ENCODE peak calls at places on chromosomes 6 and 20, in eight cellular contexts. O is right cardiac atrium, X is stomach, L is brain microvascular endothelial cell, W is right lobe of liver, F is tibial artery, Q is pancreas, P is endodermal cell. B is an unnamed sample.

GRCh38 chr20:44837949-44838348 is 27.6 kb upstream of the RIMS4 start:
- DNase-seq in Q (no peak), P (no peak), F (no peak), W (no peak), X (no peak), O (no peak), L (no peak), B (no peak)

GRCh38 chr20:5779071-5779470 is 28.9 kb downstream of the SHLD1 start:
- DNase-seq in F (no peak), P (no peak), L (no peak), Q (no peak), W (no peak), X (no peak), O (no peak), B (no peak)

GRCh38 chr20:13289031-13289430 is 68.0 kb downstream of the ISM1 start:
- DNase-seq in P (no peak), Q (no peak), F (no peak), O (no peak), W (no peak), X (no peak), L (no peak), B (no peak)

GRCh38 chr6:146902846-146903245 is 301.4 kb upstream of the STXBP5 start:
- DNase-seq in L (no peak), W (no peak), P (no peak), X (no peak), F (no peak), O (no peak), Q (no peak), B (no peak)

GRCh38 chr6:25295651-25296050 is 16.5 kb downstream of the CARMIL1 start:
- DNase-seq in Q (no peak), W (no peak), P (no peak), L (no peak), O (no peak), F (no peak), X (no peak), B (no peak)

GRCh38 chr6:135012349-135012748 is 42.3 kb downstream of the HBS1L start:
- DNase-seq in X (no peak), O (no peak), P (no peak), W (no peak), L (no peak), F (no peak), Q (no peak), B (no peak)

GRCh38 chr20:62714799-62715198 is 6.2 kb downstream of the NTSR1 start:
- DNase-seq in P (no peak), O (no peak), X (no peak), L (no peak), Q (no peak), W (no peak), F (no peak), B (no peak)

GRCh38 chr20:52190437-52191131 is 995 bp downstream of the ZFP64 start:
- DNase-seq in L (peak), X (peak), Q (no peak), O (peak), W (peak), P (peak), F (no peak), B (no peak)

GRCh38 chr6:87848616-87849015 is 146.6 kb upstream of the AKIRIN2 start:
- DNase-seq in F (no peak), X (peak), O (peak), W (no peak), P (no peak), Q (no peak), L (no peak), B (no peak)

GRCh38 chr6:129280719-129281118 is 397.8 kb downstream of the LAMA2 start:
- DNase-seq in P (no peak), L (no peak), F (no peak), W (no peak), X (no peak), Q (no peak), O (peak), B (no peak)

GRCh38 chr6:150705392-150705791 is 105.7 kb downstream of the PLEKHG1 start:
- DNase-seq in P (no peak), W (no peak), F (no peak), L (no peak), O (no peak), X (no peak), Q (no peak), B (no peak)

GRCh38 chr6:141848029-141848890 is 284.5 kb upstream of the GJE1 start:
- DNase-seq in X (no peak), W (no peak), F (no peak), Q (no peak), O (no peak), L (no peak), P (no peak), B (no peak)

GRCh38 chr6:3981917-3982316 is 97.0 kb downstream of the FAM217A start:
- DNase-seq in F (no peak), P (no peak), Q (no peak), X (no peak), L (no peak), O (no peak), W (no peak), B (no peak)

GRCh38 chr20:56765172-56766073 is 136.3 kb downstream of the TFAP2C start:
- DNase-seq in L (no peak), Q (no peak), X (no peak), W (no peak), F (no peak), O (peak), P (no peak), B (no peak)

GRCh38 chr20:14919473-14920157 is 582.2 kb upstream of the FLRT3 start:
- DNase-seq in X (peak), P (peak), L (no peak), W (no peak), Q (no peak), F (no peak), O (no peak), B (no peak)

DNA sequence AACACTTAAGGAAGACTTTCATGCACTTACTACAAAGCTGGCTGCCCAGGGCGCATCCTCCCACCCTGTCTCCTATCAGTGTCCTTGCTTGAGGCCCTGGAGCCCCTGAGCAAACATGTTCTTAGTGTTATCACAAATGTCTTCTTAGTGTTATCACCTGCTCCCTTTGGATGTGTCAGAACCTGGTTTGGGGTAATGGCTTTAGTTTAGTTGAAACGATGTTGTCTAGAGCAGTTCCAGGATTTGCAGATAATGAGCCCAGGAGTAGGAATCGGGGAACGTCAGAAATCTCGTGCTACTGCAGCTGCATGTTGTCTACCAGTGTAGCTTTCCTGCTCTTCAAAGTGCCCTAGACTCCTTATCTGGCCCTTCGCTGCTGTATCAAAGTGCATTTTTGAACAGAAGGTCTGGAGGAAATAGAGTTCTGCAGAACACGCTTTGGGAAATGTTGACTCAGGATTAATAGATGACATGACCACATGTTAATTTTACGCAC is 69.6 kb downstream of the PHACTR2 start:
- DNase-seq in X (no peak), O (no peak), P (peak), F (no peak), Q (no peak), L (no peak), W (no peak), B (no peak)
- H3K4me3 ChIP-seq in X (no peak), O (no peak), P (peak), F (no peak), Q (no peak), L (no peak), W (no peak), B (no peak)

DNA sequence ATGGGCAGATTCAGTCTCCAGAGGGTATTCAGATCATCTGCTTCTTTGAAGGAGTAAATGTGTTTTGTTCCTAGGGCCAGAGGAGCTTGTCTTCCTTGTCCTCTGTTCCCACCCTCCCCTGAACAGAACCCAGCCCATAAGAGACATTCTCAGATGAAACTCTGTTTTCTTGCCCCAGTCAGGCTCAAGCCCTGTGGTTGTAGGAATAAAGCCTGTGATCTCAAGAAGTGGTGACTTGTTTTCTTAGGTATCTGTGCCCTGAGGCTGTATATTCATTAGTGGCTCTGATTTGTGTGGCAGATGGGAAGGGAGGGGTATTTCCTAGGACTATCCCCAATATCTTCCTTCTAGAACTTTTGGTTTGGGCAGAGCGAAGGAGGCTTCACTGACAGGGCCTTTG is 27.9 kb downstream of the GSS start:
- DNase-seq in Q (no peak), O (no peak), W (no peak), F (no peak), X (no peak), L (no peak), P (no peak), B (no peak)
- H3K27ac ChIP-seq in Q (no peak), O (no peak), W (no peak), F (peak), X (no peak), L (no peak), P (no peak), B (no peak)

DNA sequence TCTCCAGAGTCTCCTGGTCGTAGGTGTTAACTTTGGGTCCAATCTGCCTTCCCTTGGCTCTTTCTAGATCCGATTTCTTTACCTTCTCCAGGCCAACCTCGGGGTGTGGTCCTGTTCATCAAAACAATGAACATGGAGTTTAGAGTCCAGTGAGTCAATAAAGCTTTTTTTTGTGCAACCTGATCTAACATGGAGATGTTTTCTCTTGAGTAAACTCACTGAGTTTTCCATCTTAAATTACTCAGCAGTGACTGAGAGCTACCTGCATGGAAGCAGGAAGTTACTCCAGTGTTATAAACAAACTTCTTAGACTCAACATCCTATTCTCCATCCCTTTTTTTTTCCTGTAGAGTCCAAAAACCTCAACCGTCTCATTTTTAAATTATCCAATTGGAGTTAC is 14.9 kb upstream of the SLC22A1 start:
- DNase-seq in O (no peak), P (no peak), W (no peak), F (peak), X (no peak), Q (no peak), L (no peak), B (no peak)
- H3K4me3 ChIP-seq in O (no peak), P (no peak), W (no peak), F (no peak), X (no peak), Q (no peak), L (no peak), B (no peak)

GRCh38 chr20:35991142-35991771 is 22.9 kb downstream of the CNBD2 start:
- DNase-seq in L (peak), P (peak), O (no peak), X (peak), W (no peak), Q (no peak), F (no peak), B (no peak)

GRCh38 chr20:35988910-35989463 is 20.6 kb downstream of the CNBD2 start:
- DNase-seq in X (no peak), Q (no peak), W (no peak), P (no peak), L (no peak), F (no peak), O (no peak), B (no peak)

GRCh38 chr20:35981969-35982368 is 13.6 kb downstream of the CNBD2 start:
- DNase-seq in W (no peak), P (peak), X (no peak), L (no peak), O (no peak), F (no peak), Q (no peak), B (no peak)

GRCh38 chr20:35984382-35984781 is 16.0 kb downstream of the CNBD2 start:
- DNase-seq in W (no peak), L (no peak), Q (no peak), X (no peak), P (peak), O (no peak), F (no peak), B (no peak)

DNA sequence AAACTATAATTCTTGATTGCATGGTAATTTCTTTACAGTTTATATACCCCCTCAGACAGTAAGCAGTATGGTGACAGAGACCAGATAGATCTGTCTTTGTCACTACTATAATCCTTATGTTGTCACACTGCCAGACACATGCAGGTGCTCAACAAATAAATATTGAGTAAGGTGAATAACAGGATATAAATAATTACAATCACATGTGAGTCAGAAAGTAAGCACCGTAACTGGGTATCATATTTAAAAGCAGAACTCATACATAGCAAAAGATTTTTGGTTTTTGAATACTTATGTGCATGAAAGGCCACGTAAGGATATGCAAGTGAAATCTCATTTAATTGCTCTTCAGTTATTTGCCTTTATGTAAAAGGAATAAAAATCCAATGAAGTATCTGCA is 17.4 kb downstream of the CNBD2 start:
- DNase-seq in W (no peak), F (no peak), Q (no peak), L (no peak), P (no peak), O (no peak), X (no peak), B (no peak)
- H3K27ac ChIP-seq in W (no peak), F (no peak), Q (no peak), L (no peak), P (no peak), O (no peak), X (no peak), B (no peak)

GRCh38 chr6:144197919-144198318 is 47.6 kb downstream of the STX11 start:
- DNase-seq in O (no peak), L (no peak), F (no peak), W (no peak), Q (no peak), P (no peak), X (no peak), B (no peak)
- H3K4me3 ChIP-seq in O (no peak), L (no peak), F (no peak), W (no peak), Q (no peak), P (no peak), X (no peak), B (no peak)

DNA sequence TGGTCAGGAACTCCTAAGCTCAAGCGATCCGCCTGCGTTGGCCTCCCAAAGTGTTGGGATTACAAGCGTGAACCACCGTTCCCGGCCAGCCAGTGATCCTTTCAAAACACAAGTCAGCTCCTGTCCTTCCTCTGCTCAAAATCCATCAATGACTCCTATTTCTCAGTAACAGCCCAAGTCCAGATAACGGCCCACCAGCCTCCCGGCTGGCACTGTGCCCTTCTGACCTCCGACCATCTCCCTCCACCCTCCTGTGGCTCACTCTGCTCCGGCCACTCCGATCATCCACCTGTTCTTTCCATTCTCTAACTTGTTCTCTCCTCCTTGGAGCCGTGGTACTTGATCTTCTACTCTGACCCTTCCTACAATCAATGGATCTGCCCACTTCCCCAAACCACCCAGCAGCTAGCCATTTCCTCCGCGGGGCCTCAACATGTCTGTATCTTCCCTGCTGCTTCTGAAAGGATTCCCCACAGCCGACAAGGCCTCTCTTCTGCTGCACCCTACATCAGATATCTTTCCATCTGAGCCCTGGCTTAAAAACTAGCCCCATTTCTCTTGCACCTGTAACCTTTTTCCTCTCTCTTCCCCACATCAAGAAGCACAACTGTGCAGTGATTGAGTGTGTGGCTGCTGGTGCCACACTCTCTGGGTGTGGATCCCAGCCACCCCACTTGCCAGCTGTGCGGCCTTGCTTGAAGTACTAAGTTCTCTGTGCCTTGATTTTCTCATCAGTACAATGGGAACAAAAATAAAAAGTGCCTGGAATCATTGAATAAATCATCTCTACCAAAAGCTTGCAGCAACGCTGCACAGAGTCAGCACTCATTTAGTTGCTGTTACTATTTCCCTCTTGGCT is 6.1 kb upstream of the ZMYND8 start:
- DNase-seq in L (no peak), Q (no peak), P (no peak), F (no peak), W (no peak), O (no peak), X (no peak), B (no peak)
- H3K27ac ChIP-seq in L (no peak), Q (peak), P (no peak), F (peak), W (no peak), O (peak), X (peak), B (no peak)

GRCh38 chr20:24811020-24811419 is 138.0 kb upstream of the CST7 start:
- DNase-seq in P (no peak), O (no peak), Q (no peak), X (no peak), L (no peak), W (no peak), F (no peak), B (no peak)

GRCh38 chr20:24809606-24810005 is 139.5 kb upstream of the CST7 start:
- DNase-seq in X (no peak), Q (no peak), L (no peak), F (no peak), P (no peak), O (no peak), W (no peak), B (no peak)

GRCh38 chr20:24806896-24807676 is 142.0 kb upstream of the CST7 start:
- DNase-seq in P (no peak), X (no peak), O (peak), F (no peak), Q (peak), L (no peak), W (no peak), B (no peak)

GRCh38 chr20:24805456-24806233 is 143.4 kb upstream of the CST7 start:
- DNase-seq in X (no peak), Q (peak), P (no peak), W (no peak), O (no peak), F (no peak), L (no peak), B (no peak)

GRCh38 chr20:24808616-24809015 is 140.5 kb upstream of the CST7 start:
- DNase-seq in W (no peak), O (no peak), X (no peak), L (no peak), F (no peak), Q (no peak), P (no peak), B (no peak)
- H3K4me3 ChIP-seq in W (no peak), O (no peak), X (no peak), L (no peak), F (no peak), Q (no peak), P (no peak), B (no peak)

DNA sequence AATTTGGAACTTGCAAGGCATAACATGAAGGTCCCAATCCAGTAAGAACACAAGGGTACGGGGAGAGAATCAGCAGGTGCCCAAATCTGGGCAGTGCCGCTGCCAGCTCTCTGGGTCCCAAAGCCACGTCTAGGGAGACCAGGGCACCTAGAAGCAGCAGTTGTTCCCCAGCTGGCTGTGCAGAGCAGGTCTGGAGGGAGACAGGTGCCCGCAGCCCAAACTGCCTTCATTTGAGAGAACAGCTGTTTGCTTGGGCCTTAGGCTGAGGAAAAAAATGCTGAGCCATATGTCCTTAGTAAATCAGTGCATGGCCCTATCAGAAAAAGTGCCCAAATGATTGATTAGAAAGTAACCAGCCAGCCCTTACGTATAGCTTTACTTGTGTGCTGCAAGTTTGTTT is 9.1 kb upstream of the PRELID3B start:
- DNase-seq in W (no peak), Q (no peak), X (no peak), O (no peak), F (no peak), P (no peak), L (no peak), B (no peak)
- H3K27ac ChIP-seq in W (no peak), Q (no peak), X (no peak), O (no peak), F (no peak), P (no peak), L (no peak), B (no peak)

GRCh38 chr20:11249239-11249638 is 575.4 kb upstream of the JAG1 start:
- DNase-seq in X (no peak), Q (no peak), L (no peak), W (no peak), P (no peak), O (no peak), F (no peak), B (no peak)

GRCh38 chr20:11248691-11249178 is 574.9 kb upstream of the JAG1 start:
- DNase-seq in Q (no peak), O (no peak), W (no peak), L (no peak), F (no peak), P (peak), X (no peak), B (no peak)

GRCh38 chr20:11247059-11247630 is 573.3 kb upstream of the JAG1 start:
- DNase-seq in O (no peak), W (no peak), F (no peak), Q (no peak), P (no peak), X (no peak), L (no peak), B (no peak)

GRCh38 chr20:11247943-11248475 is 574.2 kb upstream of the JAG1 start:
- DNase-seq in F (no peak), X (no peak), W (no peak), O (no peak), P (no peak), L (no peak), Q (no peak), B (no peak)

GRCh38 chr20:11249683-11250082 is 575.9 kb upstream of the JAG1 start:
- DNase-seq in O (no peak), P (no peak), W (no peak), F (no peak), Q (no peak), X (no peak), L (no peak), B (no peak)
- H3K4me3 ChIP-seq in O (no peak), P (peak), W (no peak), F (no peak), Q (no peak), X (no peak), L (no peak), B (no peak)